ENCODE peak calls at places on chromosomes 5 and 9, in four cellular contexts. One of them, this sample, is unnamed.

GRCh38 chr9:93326056-93326455 is 125.4 kb upstream of the FAM120A start:
- DNase-seq in K562: no peak
- DNase-seq in HepG2: no peak
- DNase-seq in HEK293T: no peak
- DNase-seq in this sample: no peak

GRCh38 chr9:26391036-26391435 is 501.6 kb downstream of the CAAP1 start:
- DNase-seq in HEK293T: no peak
- DNase-seq in HepG2: no peak
- DNase-seq in K562: no peak
- DNase-seq in this sample: no peak

GRCh38 chr5:159849437-159850191 is 66.7 kb upstream of the ADRA1B start:
- DNase-seq in K562: no peak
- DNase-seq in HepG2: no peak
- DNase-seq in HEK293T: no peak
- DNase-seq in this sample: no peak

GRCh38 chr9:129487658-129488483 is 133.0 kb downstream of the C9orf50 start:
- DNase-seq in K562: peak; percentile 76
- DNase-seq in HepG2: no peak
- DNase-seq in HEK293T: no peak
- DNase-seq in this sample: peak; percentile 57

GRCh38 chr9:134007571-134007970 is 15.4 kb upstream of the VAV2 start:
- DNase-seq in HEK293T: no peak
- DNase-seq in HepG2: no peak
- DNase-seq in K562: no peak
- DNase-seq in this sample: no peak

GRCh38 chr9:96875460-96876142 is 21.3 kb upstream of the ZNF782 start:
- DNase-seq in K562: no peak
- DNase-seq in HEK293T: peak; percentile 88
- DNase-seq in HepG2: peak; percentile 96
- DNase-seq in this sample: peak; percentile 94

GRCh38 chr9:20225841-20226240 is 396.5 kb downstream of the MLLT3 start:
- DNase-seq in K562: no peak
- DNase-seq in HepG2: no peak
- DNase-seq in HEK293T: no peak
- DNase-seq in this sample: no peak

GRCh38 chr5:6961123-6961522 is 247.9 kb downstream of the TENT4A start:
- DNase-seq in K562: no peak
- DNase-seq in HEK293T: no peak
- DNase-seq in HepG2: no peak
- DNase-seq in this sample: no peak

GRCh38 chr9:18688581-18688980 is 214.6 kb downstream of the ADAMTSL1 start:
- DNase-seq in HEK293T: no peak
- DNase-seq in K562: no peak
- DNase-seq in HepG2: no peak
- DNase-seq in this sample: no peak

GRCh38 chr9:34437006-34437925 is 21.1 kb downstream of the FAM219A start:
- DNase-seq in HepG2: peak; percentile 68
- DNase-seq in K562: peak; percentile 47
- DNase-seq in HEK293T: peak; percentile 65
- DNase-seq in this sample: peak; percentile 71

GRCh38 chr5:136032564-136032963 is 3.8 kb downstream of the TGFBI start:
- DNase-seq in K562: no peak
- DNase-seq in HEK293T: no peak
- DNase-seq in HepG2: peak; percentile 64
- DNase-seq in this sample: no peak

GRCh38 chr5:90386099-90386710 is 23.4 kb downstream of the CETN3 start:
- DNase-seq in K562: no peak
- DNase-seq in HEK293T: no peak
- DNase-seq in HepG2: peak; percentile 24
- DNase-seq in this sample: no peak

GRCh38 chr5:83718195-83718825 is 2.3 kb downstream of the HAPLN1 start:
- DNase-seq in HepG2: peak; percentile 70
- DNase-seq in K562: peak; percentile 56
- DNase-seq in HEK293T: peak; percentile 53
- DNase-seq in this sample: peak; percentile 40

GRCh38 chr9:124774131-124774978 is 2.6 kb upstream of the OLFML2A start:
- DNase-seq in HEK293T: peak; percentile 78
- DNase-seq in HepG2: peak; percentile 61
- DNase-seq in K562: peak; percentile 84
- DNase-seq in this sample: peak; percentile 94

GRCh38 chr9:125066839-125067619 is 76.3 kb downstream of the SCAI start:
- DNase-seq in HEK293T: no peak
- DNase-seq in HepG2: no peak
- DNase-seq in K562: no peak
- DNase-seq in this sample: no peak

GRCh38 chr5:150623152-150623877 is 17.1 kb upstream of the SYNPO start:
- DNase-seq in HEK293T: no peak
- DNase-seq in K562: no peak
- DNase-seq in HepG2: no peak
- DNase-seq in this sample: no peak

GRCh38 chr5:45695011-45695667 is 1.0 kb downstream of the HCN1 start:
- DNase-seq in HEK293T: no peak
- DNase-seq in K562: no peak
- DNase-seq in HepG2: no peak
- DNase-seq in this sample: peak; percentile 31

GRCh38 chr5:76582252-76583162 is 40.7 kb downstream of the F2RL2 start:
- DNase-seq in HEK293T: no peak
- DNase-seq in K562: no peak
- DNase-seq in HepG2: no peak
- DNase-seq in this sample: no peak

GRCh38 chr5:142817031-142817430 is 46.9 kb downstream of the ARHGAP26 start:
- DNase-seq in K562: no peak
- DNase-seq in HepG2: no peak
- DNase-seq in HEK293T: no peak
- DNase-seq in this sample: no peak

GRCh38 chr9:15420796-15421195 is 1.9 kb upstream of the SNAPC3 start:
- DNase-seq in HEK293T: no peak
- DNase-seq in HepG2: no peak
- DNase-seq in K562: no peak
- DNase-seq in this sample: no peak

GRCh38 chr5:79168031-79168430 is 56.4 kb downstream of the BHMT start:
- DNase-seq in K562: peak; percentile 23
- DNase-seq in HEK293T: no peak
- DNase-seq in HepG2: no peak
- DNase-seq in this sample: no peak

GRCh38 chr5:79171846-79172245 is 60.2 kb downstream of the BHMT start:
- DNase-seq in HEK293T: no peak
- DNase-seq in K562: no peak
- DNase-seq in HepG2: no peak
- DNase-seq in this sample: no peak

GRCh38 chr5:79173626-79174025 is 62.0 kb downstream of the BHMT start:
- DNase-seq in HepG2: peak; percentile 54
- DNase-seq in K562: no peak
- DNase-seq in HEK293T: no peak
- DNase-seq in this sample: no peak

GRCh38 chr5:79170661-79171060 is 59.1 kb downstream of the BHMT start:
- DNase-seq in K562: no peak
- DNase-seq in HEK293T: no peak
- DNase-seq in HepG2: no peak
- DNase-seq in this sample: no peak

GRCh38 chr5:79172269-79172668 is 60.7 kb downstream of the BHMT start:
- DNase-seq in K562: no peak
- DNase-seq in HepG2: no peak
- DNase-seq in HEK293T: no peak
- DNase-seq in this sample: no peak
- TF ChIP-seq ELF4 in K562: no peak
- TF ChIP-seq ELF4 in HepG2: no peak
- TF ChIP-seq ELF4 in HEK293T: no peak
- TF ChIP-seq ELF4 in this sample: no peak

DNA sequence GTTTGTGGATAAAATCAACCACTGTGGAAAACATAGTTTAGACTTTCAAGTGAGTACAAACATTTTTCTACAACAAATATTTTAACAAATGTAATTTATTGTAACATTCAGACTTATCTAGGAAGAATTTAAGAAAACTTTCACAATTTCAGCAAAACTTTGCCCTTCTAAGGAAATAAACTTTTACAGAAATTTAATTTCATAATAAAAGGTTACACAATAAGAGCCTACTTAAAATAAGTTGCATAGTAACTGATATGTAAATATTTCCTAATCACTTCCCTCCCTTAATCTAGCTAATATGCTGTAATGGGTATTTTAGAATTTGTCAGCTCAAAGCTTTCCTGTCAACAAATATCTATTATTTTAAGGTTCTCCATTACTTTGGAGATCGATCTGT is 1899.9 kb downstream of the MAT2B start:
- DNase-seq in K562: no peak
- DNase-seq in HepG2: no peak
- DNase-seq in HEK293T: no peak
- DNase-seq in this sample: no peak
- TF ChIP-seq ELF4 in K562: no peak
- TF ChIP-seq ELF4 in HepG2: no peak
- TF ChIP-seq ELF4 in HEK293T: no peak
- TF ChIP-seq ELF4 in this sample: no peak

GRCh38 chr5:23506329-23507236 is 826 bp upstream of the PRDM9 start:
- DNase-seq in K562: no peak
- DNase-seq in HepG2: peak; percentile 56
- DNase-seq in HEK293T: peak; percentile 49
- DNase-seq in this sample: peak; percentile 51
- TF ChIP-seq ELF4 in K562: no peak
- TF ChIP-seq ELF4 in HepG2: no peak
- TF ChIP-seq ELF4 in HEK293T: no peak
- TF ChIP-seq ELF4 in this sample: no peak

GRCh38 chr9:136423432-136424146 is 13.1 kb downstream of the PMPCA start:
- DNase-seq in HepG2: no peak
- DNase-seq in K562: no peak
- DNase-seq in HEK293T: no peak
- DNase-seq in this sample: no peak

GRCh38 chr9:136421791-136422190 is 11.3 kb downstream of the PMPCA start:
- DNase-seq in K562: no peak
- DNase-seq in HepG2: no peak
- DNase-seq in HEK293T: no peak
- DNase-seq in this sample: no peak

GRCh38 chr9:136419092-136419420 is 8.6 kb downstream of the PMPCA start:
- DNase-seq in HepG2: no peak
- DNase-seq in K562: no peak
- DNase-seq in HEK293T: no peak
- DNase-seq in this sample: no peak

GRCh38 chr9:136424750-136425362 is 14.4 kb downstream of the PMPCA start:
- DNase-seq in HepG2: no peak
- DNase-seq in HEK293T: no peak
- DNase-seq in K562: no peak
- DNase-seq in this sample: no peak

GRCh38 chr9:136422876-136423275 is 12.4 kb downstream of the PMPCA start:
- DNase-seq in HepG2: no peak
- DNase-seq in K562: no peak
- DNase-seq in HEK293T: no peak
- DNase-seq in this sample: no peak
- TF ChIP-seq ELF4 in HepG2: no peak
- TF ChIP-seq ELF4 in K562: no peak
- TF ChIP-seq ELF4 in HEK293T: no peak
- TF ChIP-seq ELF4 in this sample: no peak

GRCh38 chr9:112784020-112784788 is 33.6 kb downstream of the SNX30 start:
- DNase-seq in HEK293T: peak; percentile 30
- DNase-seq in HepG2: no peak
- DNase-seq in K562: no peak
- DNase-seq in this sample: peak; percentile 36

GRCh38 chr9:112780637-112781036 is 30.1 kb downstream of the SNX30 start:
- DNase-seq in HepG2: no peak
- DNase-seq in K562: no peak
- DNase-seq in HEK293T: no peak
- DNase-seq in this sample: no peak

GRCh38 chr9:112782218-112782617 is 31.7 kb downstream of the SNX30 start:
- DNase-seq in HepG2: no peak
- DNase-seq in K562: no peak
- DNase-seq in HEK293T: no peak
- DNase-seq in this sample: no peak

GRCh38 chr9:112785981-112786380 is 35.4 kb downstream of the SNX30 start:
- DNase-seq in K562: no peak
- DNase-seq in HEK293T: no peak
- DNase-seq in HepG2: no peak
- DNase-seq in this sample: no peak

DNA sequence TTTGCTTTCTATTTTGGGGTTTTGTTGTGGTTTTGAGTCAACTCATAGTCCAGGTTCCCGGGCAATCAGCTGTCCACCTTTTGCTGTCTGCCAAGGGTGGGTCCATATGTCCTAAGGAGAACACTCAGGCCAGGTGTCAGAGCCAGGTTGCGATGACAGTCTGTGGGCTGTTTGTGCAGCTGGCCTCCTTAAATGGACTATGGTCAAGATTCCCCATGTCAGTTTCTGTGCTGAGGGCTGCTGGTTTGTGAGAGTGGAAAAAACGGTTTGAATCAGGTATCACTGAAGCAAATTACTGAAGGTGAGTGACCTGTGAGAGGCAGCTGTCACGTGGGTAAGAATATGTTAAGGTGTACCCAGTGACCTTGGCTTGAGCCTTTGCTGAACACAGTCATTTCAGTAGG is 33.0 kb downstream of the SNX30 start:
- DNase-seq in HEK293T: no peak
- DNase-seq in K562: no peak
- DNase-seq in HepG2: no peak
- DNase-seq in this sample: no peak
- TF ChIP-seq ELF4 in HEK293T: no peak
- TF ChIP-seq ELF4 in K562: no peak
- TF ChIP-seq ELF4 in HepG2: no peak
- TF ChIP-seq ELF4 in this sample: no peak

GRCh38 chr5:149427374-149427773 is 48.3 kb upstream of the IL17B start:
- DNase-seq in HEK293T: no peak
- DNase-seq in K562: no peak
- DNase-seq in HepG2: no peak
- DNase-seq in this sample: no peak

GRCh38 chr5:149424371-149425315 is 45.6 kb upstream of the IL17B start:
- DNase-seq in HEK293T: no peak
- DNase-seq in K562: no peak
- DNase-seq in HepG2: no peak
- DNase-seq in this sample: peak; percentile 65

GRCh38 chr5:149425729-149426128 is 46.6 kb upstream of the IL17B start:
- DNase-seq in HepG2: no peak
- DNase-seq in K562: no peak
- DNase-seq in HEK293T: no peak
- DNase-seq in this sample: no peak

GRCh38 chr5:149428032-149428431 is 48.9 kb upstream of the IL17B start:
- DNase-seq in HepG2: no peak
- DNase-seq in HEK293T: no peak
- DNase-seq in K562: no peak
- DNase-seq in this sample: no peak

DNA sequence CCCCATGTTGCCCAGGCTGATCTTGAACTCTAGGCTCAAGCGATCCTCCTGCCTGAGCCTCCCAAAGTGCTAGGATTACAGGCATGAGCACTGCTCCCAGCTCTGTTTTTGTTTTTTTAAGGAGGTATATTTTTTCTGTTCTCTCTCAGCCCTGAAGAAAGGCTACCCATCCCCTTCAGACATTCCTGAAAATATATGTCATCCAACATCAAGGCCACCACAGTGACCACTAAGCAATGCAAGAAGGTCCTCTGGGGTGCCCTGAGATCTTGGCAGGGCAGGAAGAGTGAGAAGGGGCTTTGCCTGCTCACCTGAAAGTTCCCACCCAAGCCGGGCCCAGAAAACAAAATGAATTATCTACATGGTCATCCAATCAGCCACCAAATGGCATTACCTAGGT is 47.8 kb upstream of the IL17B start:
- DNase-seq in HepG2: no peak
- DNase-seq in HEK293T: no peak
- DNase-seq in K562: no peak
- DNase-seq in this sample: no peak
- TF ChIP-seq ELF4 in HepG2: no peak
- TF ChIP-seq ELF4 in HEK293T: no peak
- TF ChIP-seq ELF4 in K562: no peak
- TF ChIP-seq ELF4 in this sample: no peak

GRCh38 chr9:111914749-111915424 is 18.3 kb downstream of the UGCG start:
- DNase-seq in HEK293T: peak; percentile 28
- DNase-seq in K562: no peak
- DNase-seq in HepG2: no peak
- DNase-seq in this sample: no peak
- TF ChIP-seq ELF4 in HEK293T: no peak
- TF ChIP-seq ELF4 in K562: no peak
- TF ChIP-seq ELF4 in HepG2: no peak
- TF ChIP-seq ELF4 in this sample: no peak

This sample was measured in WTC11.